ENCODE peak calls at places on chromosome 17, in nine cellular contexts. W is Calu3, N is tibial nerve, K is NCI-H774, M is smooth muscle cell of the brain vasculature, F is NCI-H1436 treated with DMSO at 0.1 percent for 48 hours, D is AG04450, T is upper lobe of right lung, H is COLO829. G is an unnamed sample.

GRCh38 chr17:58047751-58048150 is 35.5 kb upstream of the DYNLL2 start:
- DNase-seq in M (no peak), W (no peak), K (no peak), D (no peak), H (no peak), N (no peak), F (no peak), T (no peak), G (no peak)

GRCh38 chr17:50365165-50365564 is 7.8 kb downstream of the MRPL27 start:
- DNase-seq in T (no peak), K (no peak), W (no peak), D (no peak), N (no peak), F (no peak), H (no peak), M (no peak), G (no peak)

GRCh38 chr17:78805301-78805700 is 23.2 kb upstream of the CYTH1 start:
- DNase-seq in M (no peak), K (no peak), W (no peak), F (no peak), T (no peak), H (no peak), D (no peak), N (no peak), G (no peak)

GRCh38 chr17:82058230-82058854 is 6.6 kb downstream of the GPS1 start:
- DNase-seq in N (no peak), W (no peak), T (no peak), D (no peak), K (no peak), H (no peak), M (no peak), F (no peak), G (peak)

GRCh38 chr17:31549121-31549524 is 157.6 kb downstream of the RAB11FIP4 start:
- DNase-seq in F (no peak), M (no peak), W (no peak), N (no peak), K (no peak), D (no peak), H (peak), T (no peak), G (no peak)

GRCh38 chr17:39132192-39132600 is 19.2 kb downstream of the PLXDC1 start:
- DNase-seq in W (no peak), N (peak), K (no peak), F (no peak), H (no peak), D (peak), T (no peak), M (peak), G (peak)

GRCh38 chr17:59829217-59830006 is 63.3 kb downstream of the TUBD1 start:
- DNase-seq in T (no peak), N (no peak), F (peak), H (peak), M (no peak), K (peak), D (peak), W (peak), G (peak)

GRCh38 chr17:9241371-9241712 is 220.0 kb downstream of the NTN1 start:
- DNase-seq in W (no peak), H (no peak), T (no peak), K (no peak), N (no peak), M (no peak), F (no peak), D (no peak), G (peak)

GRCh38 chr17:74516561-74516960 is 14.7 kb downstream of the CD300LB start:
- DNase-seq in T (no peak), F (no peak), M (no peak), D (no peak), N (no peak), H (no peak), W (no peak), K (no peak), G (no peak)

GRCh38 chr17:15171433-15172047 is 93.6 kb downstream of the PMP22 start:
- DNase-seq in H (peak), M (peak), K (peak), T (peak), D (peak), N (peak), W (peak), F (no peak), G (peak)

GRCh38 chr17:49224997-49225337 is 5.6 kb downstream of the PHOSPHO1 start:
- DNase-seq in T (no peak), M (no peak), D (no peak), W (no peak), F (no peak), K (no peak), N (no peak), H (no peak), G (no peak)

GRCh38 chr17:74452027-74452840 is 14.2 kb upstream of the CD300A start:
- DNase-seq in W (no peak), F (no peak), M (no peak), D (no peak), K (no peak), H (no peak), T (no peak), N (no peak), G (no peak)

GRCh38 chr17:81085420-81085911 is 50.5 kb downstream of the BAIAP2 start:
- DNase-seq in T (no peak), N (no peak), F (no peak), H (no peak), M (no peak), D (no peak), K (no peak), W (no peak), G (no peak)

GRCh38 chr17:44928950-44929720 is 13.8 kb upstream of the GFAP start:
- DNase-seq in W (no peak), H (no peak), T (peak), D (no peak), M (no peak), N (no peak), F (no peak), K (no peak), G (no peak)

GRCh38 chr17:8859029-8859803 is 8.3 kb downstream of the PIK3R6 start:
- DNase-seq in K (no peak), H (peak), N (peak), D (no peak), F (no peak), W (no peak), T (peak), M (no peak), G (no peak)

GRCh38 chr17:72381597-72382397 is 261.0 kb downstream of the SOX9 start:
- DNase-seq in D (no peak), W (no peak), K (no peak), H (no peak), N (no peak), F (peak), M (no peak), T (no peak), G (no peak)

GRCh38 chr17:29565643-29566472 is 979 bp downstream of the ABHD15 start:
- DNase-seq in M (no peak), F (peak), N (no peak), W (peak), T (peak), H (no peak), K (peak), D (no peak), G (peak)